ENCODE peak calls at places on chromosomes 11 and 22, in seven cellular contexts. One of them, this sample, is unnamed.

GRCh38 chr11:118068945-118069612 is 7.8 kb upstream of the TMPRSS4 start:
- DNase-seq in NCI-H748 treated with DMSO at 0.1 percent for 48 hours: no peak
- DNase-seq in stomach: no peak
- DNase-seq in memory B cell: no peak
- DNase-seq in M059J: no peak
- DNase-seq in left ventricle myocardium superior: no peak
- DNase-seq in T47D: no peak
- DNase-seq in this sample: no peak

GRCh38 chr22:33544707-33545106 is 375.6 kb downstream of the LARGE1 start:
- DNase-seq in memory B cell: no peak
- DNase-seq in stomach: no peak
- DNase-seq in M059J: no peak
- DNase-seq in T47D: no peak
- DNase-seq in left ventricle myocardium superior: no peak
- DNase-seq in NCI-H748 treated with DMSO at 0.1 percent for 48 hours: no peak
- DNase-seq in this sample: no peak

GRCh38 chr22:23278883-23279675 is 98.8 kb downstream of the BCR start:
- DNase-seq in memory B cell: no peak
- DNase-seq in T47D: peak
- DNase-seq in left ventricle myocardium superior: peak
- DNase-seq in NCI-H748 treated with DMSO at 0.1 percent for 48 hours: no peak
- DNase-seq in stomach: peak
- DNase-seq in M059J: no peak
- DNase-seq in this sample: no peak

GRCh38 chr11:119560291-119560690 is 137.3 kb upstream of the THY1 start:
- DNase-seq in stomach: no peak
- DNase-seq in M059J: no peak
- DNase-seq in NCI-H748 treated with DMSO at 0.1 percent for 48 hours: no peak
- DNase-seq in left ventricle myocardium superior: no peak
- DNase-seq in memory B cell: no peak
- DNase-seq in T47D: no peak
- DNase-seq in this sample: no peak

GRCh38 chr22:36914383-36914752 is 940 bp downstream of the CSF2RB start:
- DNase-seq in stomach: no peak
- DNase-seq in left ventricle myocardium superior: no peak
- DNase-seq in M059J: no peak
- DNase-seq in NCI-H748 treated with DMSO at 0.1 percent for 48 hours: no peak
- DNase-seq in T47D: no peak
- DNase-seq in memory B cell: no peak
- DNase-seq in this sample: no peak

GRCh38 chr11:130831506-130832385 is 84.5 kb downstream of the SNX19 start:
- DNase-seq in left ventricle myocardium superior: peak
- DNase-seq in memory B cell: no peak
- DNase-seq in T47D: no peak
- DNase-seq in stomach: no peak
- DNase-seq in NCI-H748 treated with DMSO at 0.1 percent for 48 hours: peak
- DNase-seq in M059J: no peak
- DNase-seq in this sample: peak

GRCh38 chr11:134228625-134229024 is 4.2 kb downstream of the VPS26B start:
- DNase-seq in T47D: no peak
- DNase-seq in NCI-H748 treated with DMSO at 0.1 percent for 48 hours: no peak
- DNase-seq in M059J: no peak
- DNase-seq in memory B cell: peak
- DNase-seq in stomach: no peak
- DNase-seq in left ventricle myocardium superior: no peak
- DNase-seq in this sample: peak

GRCh38 chr11:69981119-69981770 is 96.9 kb upstream of the ANO1 start:
- DNase-seq in T47D: no peak
- DNase-seq in M059J: no peak
- DNase-seq in left ventricle myocardium superior: peak
- DNase-seq in memory B cell: no peak
- DNase-seq in stomach: no peak
- DNase-seq in NCI-H748 treated with DMSO at 0.1 percent for 48 hours: peak
- DNase-seq in this sample: no peak

GRCh38 chr22:40345801-40346177 is 511 bp upstream of the ADSL start:
- DNase-seq in memory B cell: peak
- DNase-seq in stomach: peak
- DNase-seq in M059J: peak
- DNase-seq in left ventricle myocardium superior: peak
- DNase-seq in NCI-H748 treated with DMSO at 0.1 percent for 48 hours: peak
- DNase-seq in T47D: peak
- DNase-seq in this sample: no peak

GRCh38 chr11:444397-445144 is 2.8 kb upstream of the ANO9 start:
- DNase-seq in M059J: no peak
- DNase-seq in memory B cell: no peak
- DNase-seq in T47D: peak
- DNase-seq in stomach: peak
- DNase-seq in NCI-H748 treated with DMSO at 0.1 percent for 48 hours: no peak
- DNase-seq in left ventricle myocardium superior: peak
- DNase-seq in this sample: no peak

GRCh38 chr22:36397081-36397766 is 9.5 kb upstream of the MYH9 start:
- DNase-seq in T47D: no peak
- DNase-seq in left ventricle myocardium superior: no peak
- DNase-seq in memory B cell: no peak
- DNase-seq in M059J: peak
- DNase-seq in stomach: no peak
- DNase-seq in NCI-H748 treated with DMSO at 0.1 percent for 48 hours: no peak
- DNase-seq in this sample: no peak

GRCh38 chr11:12251651-12252560 is 125.5 kb upstream of the PARVA start:
- DNase-seq in left ventricle myocardium superior: no peak
- DNase-seq in stomach: no peak
- DNase-seq in T47D: no peak
- DNase-seq in M059J: no peak
- DNase-seq in memory B cell: no peak
- DNase-seq in NCI-H748 treated with DMSO at 0.1 percent for 48 hours: no peak
- DNase-seq in this sample: no peak

GRCh38 chr11:103326070-103326794 is 217.0 kb downstream of the DYNC2H1 start:
- DNase-seq in memory B cell: peak
- DNase-seq in left ventricle myocardium superior: no peak
- DNase-seq in M059J: peak
- DNase-seq in T47D: peak
- DNase-seq in NCI-H748 treated with DMSO at 0.1 percent for 48 hours: peak
- DNase-seq in stomach: no peak
- DNase-seq in this sample: peak

GRCh38 chr11:70099578-70100282 is 21.6 kb downstream of the ANO1 start:
- DNase-seq in M059J: no peak
- DNase-seq in T47D: no peak
- DNase-seq in memory B cell: no peak
- DNase-seq in left ventricle myocardium superior: peak
- DNase-seq in NCI-H748 treated with DMSO at 0.1 percent for 48 hours: no peak
- DNase-seq in stomach: no peak
- DNase-seq in this sample: no peak

GRCh38 chr11:64609436-64610047 is 18.5 kb downstream of the SLC22A12 start:
- DNase-seq in M059J: no peak
- DNase-seq in T47D: no peak
- DNase-seq in stomach: no peak
- DNase-seq in NCI-H748 treated with DMSO at 0.1 percent for 48 hours: no peak
- DNase-seq in memory B cell: no peak
- DNase-seq in left ventricle myocardium superior: no peak
- DNase-seq in this sample: no peak

GRCh38 chr11:34600339-34601084 is 20.4 kb upstream of the EHF start:
- DNase-seq in NCI-H748 treated with DMSO at 0.1 percent for 48 hours: no peak
- DNase-seq in memory B cell: no peak
- DNase-seq in stomach: peak
- DNase-seq in left ventricle myocardium superior: peak
- DNase-seq in T47D: no peak
- DNase-seq in M059J: peak
- DNase-seq in this sample: no peak

GRCh38 chr22:46044718-46045458 is 67.9 kb upstream of the WNT7B start:
- DNase-seq in stomach: peak
- DNase-seq in memory B cell: no peak
- DNase-seq in M059J: peak
- DNase-seq in NCI-H748 treated with DMSO at 0.1 percent for 48 hours: no peak
- DNase-seq in left ventricle myocardium superior: peak
- DNase-seq in T47D: no peak
- DNase-seq in this sample: no peak

GRCh38 chr11:45155058-45155551 is 8.7 kb downstream of the PRDM11 start:
- DNase-seq in M059J: no peak
- DNase-seq in stomach: peak
- DNase-seq in left ventricle myocardium superior: peak
- DNase-seq in NCI-H748 treated with DMSO at 0.1 percent for 48 hours: no peak
- DNase-seq in memory B cell: no peak
- DNase-seq in T47D: no peak
- DNase-seq in this sample: no peak

GRCh38 chr22:46065733-46066454 is 84.4 kb upstream of the PPARA start:
- DNase-seq in NCI-H748 treated with DMSO at 0.1 percent for 48 hours: no peak
- DNase-seq in left ventricle myocardium superior: no peak
- DNase-seq in memory B cell: no peak
- DNase-seq in stomach: no peak
- DNase-seq in T47D: no peak
- DNase-seq in M059J: no peak
- DNase-seq in this sample: no peak

GRCh38 chr11:14360976-14361375 is 2.0 kb upstream of the RRAS2 start:
- DNase-seq in left ventricle myocardium superior: no peak
- DNase-seq in M059J: no peak
- DNase-seq in T47D: no peak
- DNase-seq in NCI-H748 treated with DMSO at 0.1 percent for 48 hours: no peak
- DNase-seq in memory B cell: no peak
- DNase-seq in stomach: no peak
- DNase-seq in this sample: no peak

GRCh38 chr11:104163100-104164027 is 583 bp downstream of the PDGFD start:
- DNase-seq in stomach: peak
- DNase-seq in M059J: peak
- DNase-seq in left ventricle myocardium superior: peak
- DNase-seq in T47D: no peak
- DNase-seq in NCI-H748 treated with DMSO at 0.1 percent for 48 hours: no peak
- DNase-seq in memory B cell: no peak
- DNase-seq in this sample: no peak